ENCODE peak calls at places on chromosomes 5 and 9, in eight cellular contexts. A is IMR-90, Z is ovary, T is lung, S is tibial nerve, O is cardiac muscle cell, V is neural progenitor cell, I is mucosa of descending colon. R is an unnamed sample.
A peak's percentile ranks its signal among the peaks of the same experiment; 100 is the strongest.

GRCh38 chr5:142472306-142472951 is 147.6 kb upstream of the SPRY4 start:
- DNase-seq in A (peak; percentile 96), Z (no peak), T (no peak), S (no peak), O (peak; percentile 77), V (no peak), I (no peak), R (no peak)

GRCh38 chr9:113310538-113310937 is 7.4 kb upstream of the RNF183 start:
- DNase-seq in A (no peak), Z (no peak), T (no peak), S (no peak), O (peak; percentile 12), V (no peak), I (no peak), R (no peak)

GRCh38 chr5:32507738-32508434 is 63.3 kb upstream of the ZFR start:
- DNase-seq in A (peak; percentile 95), Z (no peak), T (no peak), S (no peak), O (peak; percentile 77), V (no peak), I (no peak), R (no peak)

GRCh38 chr5:32445831-32446614 is 1.5 kb upstream of the ZFR start:
- DNase-seq in A (no peak), Z (no peak), T (no peak), S (no peak), O (no peak), V (no peak), I (peak; percentile 64), R (no peak)

GRCh38 chr5:143758750-143759149 is 53.2 kb upstream of the HMHB1 start:
- DNase-seq in A (peak; percentile 65), Z (no peak), T (no peak), S (no peak), O (peak; percentile 55), V (no peak), I (no peak), R (no peak)

GRCh38 chr5:44845777-44846176 is 37.0 kb downstream of the MRPS30 start:
- DNase-seq in A (no peak), Z (no peak), T (no peak), S (no peak), O (no peak), V (no peak), I (no peak), R (no peak)

GRCh38 chr5:151682240-151682639 is 4.5 kb downstream of the SPARC start:
- DNase-seq in A (no peak), Z (no peak), T (no peak), S (no peak), O (no peak), V (no peak), I (no peak), R (no peak)

GRCh38 chr9:105656131-105656921 is 5.9 kb upstream of the TAL2 start:
- DNase-seq in A (no peak), Z (peak; percentile 44), T (no peak), S (no peak), O (no peak), V (peak; percentile 79), I (peak; percentile 61), R (no peak)

GRCh38 chr9:20754556-20754955 is 70.5 kb downstream of the FOCAD start:
- DNase-seq in A (peak; percentile 11), Z (no peak), T (no peak), S (no peak), O (peak; percentile 15), V (no peak), I (no peak), R (no peak)

GRCh38 chr5:34684281-34684979 is 28.3 kb downstream of the RAI14 start:
- DNase-seq in A (peak; percentile 59), Z (no peak), T (no peak), S (no peak), O (peak; percentile 42), V (peak; percentile 78), I (no peak), R (no peak)

GRCh38 chr9:89366711-89367110 is 48.4 kb downstream of the SECISBP2 start:
- DNase-seq in A (no peak), Z (peak; percentile 1), T (no peak), S (no peak), O (no peak), V (no peak), I (no peak), R (no peak)

DNA sequence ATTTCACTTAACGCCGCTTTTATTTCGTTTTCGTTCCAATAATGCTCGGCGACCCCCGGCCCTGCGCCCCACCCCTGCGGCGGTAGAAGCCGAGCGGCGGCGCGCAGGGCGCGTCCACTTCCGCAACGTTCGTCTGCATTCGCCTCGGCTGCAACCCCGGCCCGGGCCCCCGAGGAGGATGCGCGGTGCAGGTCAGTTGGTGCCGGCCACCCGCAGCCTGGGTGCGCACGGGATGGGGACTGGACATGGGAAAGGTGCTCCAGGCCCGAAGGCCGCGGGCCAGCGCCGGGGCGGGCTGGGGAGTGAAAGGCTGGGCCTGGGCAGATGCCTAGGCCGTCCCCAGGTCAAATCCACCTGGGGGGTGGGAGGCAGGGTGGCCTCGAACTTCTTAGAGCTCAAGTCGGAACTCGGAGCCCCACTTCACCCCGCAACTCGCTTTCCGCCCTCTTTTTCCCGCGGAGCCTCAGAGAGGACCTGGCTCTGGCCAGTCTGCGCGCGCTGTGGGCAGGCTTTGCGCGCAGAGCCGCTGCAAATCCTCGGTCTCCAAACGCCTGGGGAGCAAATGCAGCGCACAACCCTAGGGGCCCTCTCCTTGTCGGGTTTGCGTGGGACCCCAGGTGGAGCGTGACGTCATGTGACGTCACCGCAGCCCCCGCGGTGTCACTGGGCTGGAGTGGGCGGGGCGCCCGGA is 3.2 kb downstream of the TLX3 start:
- DNase-seq in A (no peak), Z (no peak), T (no peak), S (no peak), O (no peak), V (peak; percentile 55), I (no peak), R (no peak)
- H3K4me1 ChIP-seq in A (peaks cover 3% of the 10 kb centered on the region), Z (peaks cover 5% of the 10 kb centered on the region), T (peaks cover 44% of the 10 kb centered on the region), S (peaks cover 89% of the 10 kb centered on the region), O (peaks cover 5% of the 10 kb centered on the region), V (peaks cover 23% of the 10 kb centered on the region), I (peaks cover 39% of the 10 kb centered on the region), R (peaks cover 8% of the 10 kb centered on the region)

DNA sequence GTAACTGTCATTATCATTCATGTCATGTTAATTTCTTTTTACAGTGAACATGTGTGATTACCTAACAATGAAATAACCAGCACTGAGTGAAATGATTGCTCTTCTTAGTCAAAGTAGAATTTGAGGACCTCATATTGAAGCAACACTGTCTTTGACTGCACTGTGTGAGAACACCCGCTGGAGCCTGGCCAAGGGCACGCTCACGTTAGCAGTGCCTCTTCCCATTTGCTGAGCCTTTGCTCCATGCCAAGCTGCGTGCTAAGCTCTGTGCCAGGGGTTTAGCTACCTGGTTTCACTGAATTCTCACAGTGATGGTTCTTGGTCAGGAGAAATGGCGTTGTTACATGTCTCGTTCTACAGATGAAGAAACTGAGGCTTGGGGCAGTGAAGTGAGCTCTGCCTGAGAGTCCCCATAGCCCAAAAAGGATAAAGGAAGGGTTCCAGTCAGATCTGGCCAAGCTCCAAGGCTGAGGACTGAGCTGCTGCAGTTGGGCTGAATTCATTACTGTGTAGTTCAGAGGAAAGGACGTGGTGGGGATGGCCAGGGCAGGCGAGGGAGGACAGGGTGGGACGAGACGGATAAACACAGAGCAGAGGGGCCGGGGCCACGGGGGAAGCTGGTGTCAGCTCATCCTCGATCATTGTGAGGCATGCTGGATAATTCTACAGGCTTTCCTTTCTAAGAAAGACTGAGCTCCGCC is 16.6 kb downstream of the HMCN2 start:
- DNase-seq in A (no peak), Z (peak; percentile 59), T (no peak), S (peak; percentile 27), O (no peak), V (no peak), I (peak; percentile 40), R (no peak)
- H3K4me1 ChIP-seq in A (peaks cover 3% of the 10 kb centered on the region), Z (no peaks in the 10 kb centered on the region), T (peaks cover 5% of the 10 kb centered on the region), S (peaks cover 10% of the 10 kb centered on the region), O (no peaks in the 10 kb centered on the region), V (no peaks in the 10 kb centered on the region), I (peaks cover 3% of the 10 kb centered on the region), R (no peaks in the 10 kb centered on the region)

GRCh38 chr5:179275381-179275878 is 69.8 kb downstream of the ADAMTS2 start:
- DNase-seq in A (no peak), Z (no peak), T (no peak), S (no peak), O (no peak), V (no peak), I (no peak), R (no peak)

GRCh38 chr5:179276838-179277395 is 68.3 kb downstream of the ADAMTS2 start:
- DNase-seq in A (no peak), Z (peak; percentile 51), T (no peak), S (no peak), O (no peak), V (no peak), I (no peak), R (no peak)

GRCh38 chr5:179274321-179275315 is 70.6 kb downstream of the ADAMTS2 start:
- DNase-seq in A (no peak), Z (peak; percentile 54), T (no peak), S (no peak), O (no peak), V (no peak), I (no peak), R (no peak)

GRCh38 chr5:179278119-179278518 is 67.1 kb downstream of the ADAMTS2 start:
- DNase-seq in A (peak; percentile 23), Z (no peak), T (no peak), S (no peak), O (no peak), V (no peak), I (no peak), R (no peak)

GRCh38 chr5:179275941-179276837 is 69.1 kb downstream of the ADAMTS2 start:
- DNase-seq in A (peak; percentile 98), Z (peak; percentile 93), T (peak; percentile 48), S (peak; percentile 84), O (peak; percentile 98), V (no peak), I (peak; percentile 50), R (no peak)
- H3K4me1 ChIP-seq in A (peaks cover 51% of the 10 kb centered on the region), Z (peaks cover 48% of the 10 kb centered on the region), T (peaks cover 4% of the 10 kb centered on the region), S (peaks cover 66% of the 10 kb centered on the region), O (no peaks in the 10 kb centered on the region), V (peaks cover 5% of the 10 kb centered on the region), I (no peaks in the 10 kb centered on the region), R (no peaks in the 10 kb centered on the region)

DNA sequence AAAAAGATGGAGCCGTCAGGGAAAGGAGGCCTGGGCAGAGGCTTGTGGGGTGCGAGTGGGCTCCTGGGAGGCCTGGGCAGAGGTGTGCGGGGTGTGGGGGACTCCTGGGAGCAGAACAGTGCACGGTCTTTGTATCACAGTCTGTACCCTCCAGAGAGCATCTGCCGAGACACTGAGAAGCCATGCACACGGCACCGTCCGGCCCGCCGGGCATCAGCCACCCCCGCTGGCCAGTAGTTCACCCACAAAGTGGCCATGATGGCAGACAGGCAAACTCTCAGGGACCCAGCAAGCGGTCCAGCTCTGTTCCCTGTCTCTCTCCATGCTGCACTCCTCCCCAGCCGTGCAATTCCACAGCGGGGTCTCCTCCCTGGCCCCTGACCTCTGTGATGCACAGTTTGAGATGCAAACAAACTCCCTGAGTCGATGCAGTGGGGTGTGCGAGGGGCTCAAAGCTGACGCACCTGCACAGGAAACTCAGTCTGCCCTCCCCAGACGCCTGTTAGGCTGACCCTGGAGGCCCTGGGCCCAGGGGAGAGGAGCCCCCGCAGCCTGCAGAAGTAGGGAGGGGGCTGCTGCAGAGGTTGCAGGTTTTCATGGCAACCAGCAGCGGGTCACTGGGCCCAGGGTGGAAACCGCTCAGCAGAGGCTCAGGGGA is 9.1 kb upstream of the GPSM1 start:
- DNase-seq in A (no peak), Z (no peak), T (no peak), S (no peak), O (no peak), V (no peak), I (no peak), R (no peak)
- H3K4me1 ChIP-seq in A (peaks cover 3% of the 10 kb centered on the region), Z (no peaks in the 10 kb centered on the region), T (no peaks in the 10 kb centered on the region), S (peaks cover 4% of the 10 kb centered on the region), O (no peaks in the 10 kb centered on the region), V (no peaks in the 10 kb centered on the region), I (no peaks in the 10 kb centered on the region), R (no peaks in the 10 kb centered on the region)

GRCh38 chr9:131178382-131178781 is 53.0 kb downstream of the NUP214 start:
- DNase-seq in A (peak; percentile 86), Z (peak; percentile 73), T (peak; percentile 58), S (peak; percentile 35), O (peak; percentile 78), V (peak; percentile 84), I (peak; percentile 80), R (peak; percentile 66)
- H3K4me1 ChIP-seq in A (peaks cover 18% of the 10 kb centered on the region), Z (peaks cover 10% of the 10 kb centered on the region), T (no peaks in the 10 kb centered on the region), S (peaks cover 18% of the 10 kb centered on the region), O (peaks cover 29% of the 10 kb centered on the region), V (no peaks in the 10 kb centered on the region), I (no peaks in the 10 kb centered on the region), R (no peaks in the 10 kb centered on the region)

R was measured in CD8-positive, alpha-beta T cell.